ENCODE peak calls at places on chromosomes 1 and 21, in four cellular contexts. C is K562, M is HepG2, A is H1. Y is an unnamed sample.

GRCh38 chr21:32698971-32699693 is 28.7 kb downstream of the SYNJ1 start:
- DNase-seq in C (no peak), M (no peak), A (no peak), Y (no peak)

GRCh38 chr1:173134029-173134428 is 73.1 kb downstream of the TNFSF4 start:
- DNase-seq in C (no peak), M (no peak), A (no peak), Y (no peak)

GRCh38 chr1:43373034-43373940 is 5.5 kb upstream of the ELOVL1 start:
- DNase-seq in C (no peak), M (no peak), A (no peak), Y (no peak)

GRCh38 chr1:203428981-203429599 is 46.5 kb upstream of the PRELP start:
- DNase-seq in C (no peak), M (no peak), A (no peak), Y (no peak)

GRCh38 chr1:32900956-32901822 is at the start of gene TMEM54:
- DNase-seq in C (peak; percentile 95), M (no peak), A (no peak), Y (peak; percentile 45)

GRCh38 chr1:59150537-59151386 is 146.1 kb upstream of the FGGY start:
- DNase-seq in C (no peak), M (peak; percentile 44), A (no peak), Y (no peak)

GRCh38 chr1:24263746-24264145 is 55.4 kb upstream of the GRHL3 start:
- DNase-seq in C (no peak), M (no peak), A (no peak), Y (no peak)

GRCh38 chr1:22258696-22259095 is 115.8 kb upstream of the WNT4 start:
- DNase-seq in C (no peak), M (no peak), A (no peak), Y (no peak)

GRCh38 chr1:221881805-221882581 is 140.1 kb upstream of the DUSP10 start:
- DNase-seq in C (no peak), M (no peak), A (no peak), Y (no peak)

GRCh38 chr1:41977329-41977728 is 58.6 kb upstream of the HIVEP3 start:
- DNase-seq in C (no peak), M (no peak), A (no peak), Y (no peak)

GRCh38 chr1:202709276-202710041 is 795 bp downstream of the SYT2 start:
- DNase-seq in C (peak; percentile 41), M (no peak), A (no peak), Y (peak; percentile 28)

GRCh38 chr1:26190373-26190987 is at the start of gene CATSPER4:
- DNase-seq in C (peak; percentile 73), M (peak; percentile 54), A (peak; percentile 49), Y (peak; percentile 79)

GRCh38 chr1:114352797-114353196 is 158.2 kb downstream of the TRIM33 start:
- DNase-seq in C (no peak), M (no peak), A (no peak), Y (no peak)

GRCh38 chr1:117244971-117245370 is 34.2 kb upstream of the VTCN1 start:
- DNase-seq in C (no peak), M (no peak), A (no peak), Y (no peak)

DNA sequence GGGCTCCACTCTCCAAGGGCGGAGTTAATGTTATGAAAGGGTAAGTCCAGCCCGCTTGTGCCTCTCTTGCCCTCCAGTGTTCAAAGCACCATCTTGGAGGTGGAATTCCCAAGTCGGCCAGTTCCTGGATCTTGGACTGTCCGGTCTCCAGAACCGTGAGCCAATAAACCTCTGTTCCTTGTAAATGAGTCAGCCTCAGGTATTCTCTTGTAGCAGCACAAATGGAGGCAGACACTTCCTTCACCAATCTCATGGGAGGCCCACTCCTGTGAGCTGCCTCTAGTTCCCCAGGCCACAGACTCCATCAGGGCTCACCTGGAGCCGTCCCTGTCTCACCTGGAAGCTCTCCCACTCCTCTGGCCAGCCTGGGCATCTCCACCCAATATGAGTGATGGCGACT is 15.5 kb downstream of the IBA57 start:
- DNase-seq in C (no peak), M (no peak), A (no peak), Y (no peak)
- TF ChIP-seq ATF2 in C (no peak), M (no peak), A (no peak), Y (no peak)

DNA sequence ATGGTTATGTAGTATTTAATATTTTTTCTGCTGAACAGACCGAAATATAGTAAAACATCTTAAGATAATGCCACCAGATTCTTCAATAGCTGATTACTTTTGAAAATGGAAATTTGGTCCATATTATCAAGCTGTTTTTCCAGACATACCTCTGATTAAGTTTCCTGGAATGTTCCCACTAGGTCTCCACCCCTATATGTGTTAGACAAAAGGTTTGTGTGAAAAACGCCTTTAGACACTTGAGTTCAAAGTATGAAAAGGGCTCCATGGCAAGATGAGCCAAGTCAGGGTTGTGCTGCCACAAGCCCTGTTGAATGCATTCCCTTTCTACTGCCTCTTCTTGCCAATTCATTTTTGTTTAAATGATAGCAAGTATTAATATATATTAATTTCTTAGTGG is 52.7 kb downstream of the ZBTB17 start:
- DNase-seq in C (no peak), M (no peak), A (no peak), Y (no peak)
- TF ChIP-seq JUN in C (no peak), M (no peak), A (no peak), Y (no peak)

GRCh38 chr1:6870086-6870485 is 84.8 kb downstream of the CAMTA1 start:
- DNase-seq in C (no peak), M (no peak), A (no peak), Y (no peak)
- TF ChIP-seq ATF2 in C (no peak), M (no peak), A (no peak), Y (no peak)

GRCh38 chr1:211729238-211729637 is 53.8 kb upstream of the NEK2 start:
- DNase-seq in C (no peak), M (no peak), A (no peak), Y (no peak)

GRCh38 chr1:211722277-211723175 is 47.1 kb upstream of the NEK2 start:
- DNase-seq in C (peak; percentile 72), M (no peak), A (no peak), Y (no peak)

GRCh38 chr1:211724711-211725196 is 49.3 kb upstream of the NEK2 start:
- DNase-seq in C (no peak), M (peak; percentile 19), A (no peak), Y (no peak)

GRCh38 chr1:211726467-211726866 is 51.0 kb upstream of the NEK2 start:
- DNase-seq in C (no peak), M (no peak), A (no peak), Y (no peak)

DNA sequence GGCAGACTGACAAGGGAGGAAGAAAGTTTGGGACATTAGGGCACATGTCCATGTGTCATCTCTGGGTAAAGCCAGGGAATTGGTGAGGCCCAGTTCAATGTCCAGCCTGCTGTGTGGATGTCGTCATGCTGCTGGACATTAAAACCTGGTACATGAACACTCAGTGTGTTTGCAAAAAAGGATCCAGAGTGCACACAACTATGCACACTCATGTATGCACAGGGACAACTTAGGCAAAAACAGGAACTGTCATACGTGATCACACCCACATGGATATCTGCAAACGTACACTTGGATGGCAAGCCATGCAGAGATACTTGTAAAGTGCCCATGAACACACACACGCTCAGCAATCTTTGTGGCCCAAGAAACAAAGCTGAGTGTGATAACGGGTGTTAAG is 47.9 kb upstream of the NEK2 start:
- DNase-seq in C (no peak), M (peak; percentile 54), A (no peak), Y (no peak)
- TF ChIP-seq JUN in C (no peak), M (peak; percentile 18), A (no peak), Y (no peak)

DNA sequence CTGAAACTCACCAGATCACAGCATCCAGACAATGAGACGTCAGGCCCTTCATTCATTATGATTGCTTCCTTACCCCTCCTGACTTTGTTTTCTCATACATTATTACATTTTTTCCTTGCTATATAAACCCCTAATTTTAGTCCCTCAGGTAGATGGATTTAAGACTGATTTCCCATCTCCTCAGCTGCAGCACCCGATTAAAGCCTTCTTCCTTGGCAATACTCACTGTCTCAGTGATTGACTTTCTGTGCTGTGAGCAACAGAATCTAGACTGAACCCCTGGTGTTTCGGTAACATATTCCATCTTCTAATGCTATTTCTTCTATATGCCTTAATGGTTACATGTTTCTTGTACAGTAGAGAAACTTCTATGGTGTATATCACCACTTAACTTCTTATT is 30.0 kb upstream of the RGL1 start:
- DNase-seq in C (no peak), M (no peak), A (no peak), Y (no peak)
- TF ChIP-seq ATF2 in C (no peak), M (no peak), A (no peak), Y (no peak)

GRCh38 chr1:147336290-147336689 is 93.8 kb downstream of the CHD1L start:
- DNase-seq in C (no peak), M (no peak), A (no peak), Y (no peak)

GRCh38 chr1:147338571-147338970 is 96.1 kb downstream of the CHD1L start:
- DNase-seq in C (no peak), M (no peak), A (no peak), Y (no peak)

GRCh38 chr1:147337040-147337439 is 94.6 kb downstream of the CHD1L start:
- DNase-seq in C (no peak), M (no peak), A (no peak), Y (peak; percentile 63)

GRCh38 chr1:147341246-147341645 is 98.8 kb downstream of the CHD1L start:
- DNase-seq in C (no peak), M (no peak), A (no peak), Y (no peak)
- TF ChIP-seq JUN in C (no peak), M (no peak), A (no peak), Y (no peak)

Y was measured in WTC11.